ENCODE peak calls at places on chromosomes 7 and 10, in eight cellular contexts. K is HFF-Myc, J is adrenal gland, E is endothelial cell, P is A549, F is epithelial cell of esophagus, H is psoas muscle, Q is dorsolateral prefrontal cortex. U is an unnamed sample.

GRCh38 chr7:46414946-46415345 is 493.9 kb upstream of the IGFBP3 start:
- DNase-seq in K (no peak), J (no peak), E (no peak), P (no peak), F (no peak), H (no peak), Q (no peak), U (no peak)

GRCh38 chr7:27096756-27097514 is 1.1 kb upstream of the HOXA1 start:
- DNase-seq in K (no peak), J (peak; percentile 52), E (no peak), P (no peak), F (peak; percentile 40), H (peak; percentile 68), Q (no peak), U (no peak)

GRCh38 chr7:156064921-156065386 is 252.7 kb upstream of the SHH start:
- DNase-seq in K (no peak), J (no peak), E (no peak), P (peak; percentile 9), F (peak; percentile 24), H (no peak), Q (no peak), U (no peak)

GRCh38 chr10:21531164-21531563 is 2.9 kb upstream of the MLLT10 start:
- DNase-seq in K (no peak), J (no peak), E (no peak), P (peak; percentile 35), F (no peak), H (no peak), Q (no peak), U (no peak)

GRCh38 chr7:157851501-157852067 is 514.8 kb downstream of the DNAJB6 start:
- DNase-seq in K (no peak), J (peak; percentile 33), E (no peak), P (no peak), F (no peak), H (peak; percentile 81), Q (peak; percentile 42), U (no peak)

GRCh38 chr7:51123322-51124021 is 193.1 kb downstream of the COBL start:
- DNase-seq in K (peak; percentile 38), J (peak; percentile 76), E (no peak), P (peak; percentile 72), F (peak; percentile 98), H (peak; percentile 79), Q (peak; percentile 88), U (no peak)

GRCh38 chr7:35399840-35400239 is 145.9 kb upstream of the TBX20 start:
- DNase-seq in K (no peak), J (no peak), E (no peak), P (no peak), F (no peak), H (no peak), Q (no peak), U (no peak)

GRCh38 chr7:85001493-85002345 is 185.1 kb downstream of the SEMA3D start:
- DNase-seq in K (no peak), J (no peak), E (no peak), P (no peak), F (no peak), H (no peak), Q (no peak), U (no peak)

GRCh38 chr10:19245889-19246841 is 197.6 kb downstream of the MALRD1 start:
- DNase-seq in K (no peak), J (no peak), E (no peak), P (no peak), F (no peak), H (no peak), Q (no peak), U (no peak)

GRCh38 chr10:132337019-132337418 is 5.0 kb downstream of the LRRC27 start:
- DNase-seq in K (no peak), J (no peak), E (no peak), P (no peak), F (no peak), H (no peak), Q (no peak), U (no peak)

GRCh38 chr10:89926736-89927135 is 225.3 kb downstream of the KIF20B start:
- DNase-seq in K (no peak), J (no peak), E (no peak), P (no peak), F (no peak), H (no peak), Q (no peak), U (no peak)

GRCh38 chr7:2734084-2734601 is 46.1 kb downstream of the AMZ1 start:
- DNase-seq in K (no peak), J (peak; percentile 21), E (no peak), P (no peak), F (no peak), H (no peak), Q (no peak), U (no peak)

GRCh38 chr10:68900427-68901105 is 549 bp upstream of the DDX50 start:
- DNase-seq in K (peak; percentile 12), J (no peak), E (no peak), P (no peak), F (no peak), H (peak; percentile 88), Q (no peak), U (no peak)

GRCh38 chr10:70174058-70174741 is 3.9 kb upstream of the SAR1A start:
- DNase-seq in K (no peak), J (no peak), E (no peak), P (no peak), F (peak; percentile 37), H (no peak), Q (peak; percentile 35), U (no peak)

DNA sequence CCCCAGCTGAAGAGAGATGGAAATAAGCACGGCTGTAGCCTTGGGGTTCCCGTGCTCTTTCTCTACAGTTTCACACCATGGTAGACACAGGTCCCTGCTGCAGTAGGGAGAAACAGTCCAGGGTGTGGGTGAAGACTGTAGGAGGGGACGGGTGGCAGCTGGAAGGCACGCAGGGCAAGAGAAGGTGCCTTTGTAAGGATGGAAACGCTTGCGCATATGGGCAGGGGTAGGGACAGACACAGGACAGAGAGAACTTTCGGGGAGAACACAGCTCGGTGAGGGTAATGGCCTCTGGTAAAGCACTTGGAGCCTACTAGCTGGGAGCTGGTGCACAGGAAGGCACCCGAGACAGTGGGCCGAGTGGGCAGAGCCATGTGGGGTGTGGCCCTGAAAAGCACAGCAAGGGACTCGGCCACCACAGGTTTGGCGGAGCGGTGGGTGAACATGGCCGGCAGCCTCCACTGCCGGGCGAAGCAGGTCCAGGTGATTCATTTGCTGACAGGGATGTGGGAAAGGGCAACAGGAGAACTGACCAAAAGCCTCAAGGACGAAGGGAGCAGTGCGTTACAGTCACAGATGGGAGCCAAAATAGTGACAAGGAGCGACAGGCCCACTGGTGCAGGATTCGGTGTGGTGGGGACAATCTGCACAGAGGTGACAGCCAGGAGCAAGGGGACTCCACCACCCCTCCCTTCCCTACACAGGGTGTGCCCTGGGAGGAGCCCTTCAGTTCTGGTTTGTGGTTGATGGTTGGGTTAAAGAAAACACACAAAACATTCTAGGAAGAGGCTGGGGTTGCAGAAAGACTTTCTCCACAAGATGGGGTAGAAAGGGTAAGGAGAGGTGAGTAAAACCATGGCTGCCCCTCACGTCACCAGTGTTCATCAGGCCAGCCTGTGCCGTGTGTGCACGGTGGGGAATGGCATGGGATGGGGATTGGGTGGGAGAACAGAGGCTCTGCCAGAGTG is 97.1 kb downstream of the VOPP1 start:
- DNase-seq in K (no peak), J (peak; percentile 4), E (no peak), P (no peak), F (no peak), H (no peak), Q (no peak), U (no peak)
- TF ChIP-seq CTCF in K (no peak), J (no peak), E (no peak), P (no peak), F (no peak), H (no peak), Q (no peak), U (no peak)

GRCh38 chr7:132078891-132079735 is 497.2 kb downstream of the PLXNA4 start:
- DNase-seq in K (no peak), J (no peak), E (no peak), P (no peak), F (no peak), H (no peak), Q (no peak), U (no peak)
- TF ChIP-seq CTCF in K (no peak), J (no peak), E (no peak), P (no peak), F (no peak), H (no peak), Q (no peak), U (no peak)

GRCh38 chr10:94549221-94549620 is 3.6 kb downstream of the HELLS start:
- DNase-seq in K (no peak), J (no peak), E (no peak), P (no peak), F (no peak), H (no peak), Q (no peak), U (no peak)

GRCh38 chr10:94546058-94546595 is 539 bp downstream of the HELLS start:
- DNase-seq in K (no peak), J (no peak), E (peak; percentile 22), P (peak; percentile 20), F (peak; percentile 14), H (no peak), Q (no peak), U (no peak)

GRCh38 chr10:94546616-94547175 is 1.1 kb downstream of the HELLS start:
- DNase-seq in K (no peak), J (no peak), E (no peak), P (no peak), F (peak; percentile 14), H (no peak), Q (no peak), U (no peak)

DNA sequence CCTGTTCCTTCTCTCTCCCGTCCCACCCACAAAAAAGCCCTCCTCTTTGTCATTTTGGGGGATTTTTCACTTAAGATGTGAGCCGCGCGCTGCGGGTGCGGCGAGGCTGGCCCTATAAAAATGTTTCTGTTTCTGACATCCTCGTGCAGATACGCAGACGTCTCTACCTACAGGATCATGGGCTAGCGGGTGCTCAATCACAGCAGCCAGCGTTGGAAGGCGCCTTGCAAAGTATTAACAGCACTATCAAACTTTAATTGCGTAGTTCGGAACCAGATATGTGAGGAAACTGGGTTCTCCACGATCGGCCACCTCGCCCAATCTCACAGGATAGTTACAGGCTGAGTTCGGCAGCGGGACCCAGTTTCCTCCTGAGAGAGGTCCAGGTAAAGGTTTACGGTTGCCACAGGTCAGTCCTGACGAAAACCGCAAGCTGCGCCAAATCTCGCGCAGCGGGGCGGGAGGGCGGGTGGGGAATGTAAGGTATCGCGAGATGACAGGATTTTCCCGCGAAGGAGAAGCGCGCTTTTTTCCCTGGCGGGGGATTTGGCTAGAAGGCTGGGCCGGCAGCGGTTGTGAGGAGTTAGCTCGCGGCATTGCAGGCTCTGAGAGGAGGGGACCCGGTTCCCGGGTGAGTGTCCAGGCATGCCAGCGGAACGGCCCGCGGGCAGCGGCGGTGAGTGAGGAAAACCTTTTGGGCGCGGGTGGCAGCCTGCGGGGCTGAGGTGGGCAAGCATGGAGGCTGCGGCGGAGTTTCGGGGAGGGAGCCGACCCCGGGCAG is at the start of gene HELLS:
- DNase-seq in K (peak; percentile 72), J (peak; percentile 84), E (peak; percentile 81), P (peak; percentile 90), F (peak; percentile 88), H (peak; percentile 76), Q (peak; percentile 68), U (peak; percentile 63)
- TF ChIP-seq CTCF in K (no peak), J (peak; percentile 24), E (no peak), P (no peak), F (no peak), H (no peak), Q (no peak), U (no peak)

DNA sequence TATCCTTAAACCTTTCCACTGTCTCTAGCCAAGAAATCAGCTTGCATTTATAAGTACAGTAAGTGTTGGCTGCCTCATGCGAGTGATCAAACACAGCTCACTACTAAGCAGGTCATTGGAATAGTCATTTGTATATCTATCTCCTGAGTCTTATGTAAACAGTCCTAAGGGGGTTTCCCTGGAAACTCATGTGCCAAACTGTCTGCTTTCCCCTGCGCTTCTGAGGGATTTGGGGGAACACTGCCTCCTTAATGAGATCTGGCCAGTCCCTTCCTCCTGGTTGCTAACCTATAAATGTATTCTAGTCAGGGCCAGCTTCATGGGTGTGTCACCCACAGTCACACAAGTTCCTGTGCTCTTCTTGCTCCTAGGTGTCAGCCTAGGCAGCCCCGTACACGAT is 133.1 kb downstream of the CD36 start:
- DNase-seq in K (no peak), J (no peak), E (no peak), P (peak; percentile 41), F (peak; percentile 11), H (no peak), Q (no peak), U (no peak)
- TF ChIP-seq CTCF in K (no peak), J (no peak), E (no peak), P (no peak), F (no peak), H (no peak), Q (no peak), U (no peak)

U was measured in mesothelial cell of epicardium.